ENCODE peak calls at places on chromosomes 6 and 20, in eight cellular contexts. O is stomach, I is spleen, N is iPS DF 6.9, U is breast epithelium, Y is heart left ventricle, W is heart right ventricle, S is tibial artery. V is an unnamed sample.

GRCh38 chr20:25308671-25309394 is 60.9 kb downstream of the PYGB start:
- DNase-seq in O (no peak), I (peak; percentile 76), N (no peak), U (no peak), Y (no peak), W (no peak), S (peak; percentile 63), V (no peak)

GRCh38 chr20:21398505-21399057 is 1.3 kb upstream of the NKX2-4 start:
- DNase-seq in O (no peak), I (no peak), N (no peak), U (no peak), Y (no peak), W (no peak), S (no peak), V (no peak)

GRCh38 chr6:84645000-84645399 is 119.4 kb downstream of the TBX18 start:
- DNase-seq in O (no peak), I (no peak), N (no peak), U (no peak), Y (no peak), W (no peak), S (no peak), V (no peak)

GRCh38 chr6:99151634-99152344 is 197.7 kb downstream of the FAXC start:
- DNase-seq in O (peak; percentile 68), I (no peak), N (peak; percentile 31), U (no peak), Y (peak; percentile 44), W (peak; percentile 11), S (no peak), V (no peak)

GRCh38 chr6:118249680-118250079 is 298.4 kb upstream of the PLN start:
- DNase-seq in O (no peak), I (no peak), N (no peak), U (no peak), Y (no peak), W (no peak), S (no peak), V (no peak)

GRCh38 chr6:89048985-89049384 is 31.6 kb upstream of the PNRC1 start:
- DNase-seq in O (no peak), I (no peak), N (no peak), U (no peak), Y (no peak), W (no peak), S (no peak), V (no peak)

GRCh38 chr20:34111057-34111711 is 859 bp downstream of the EIF2S2 start:
- DNase-seq in O (no peak), I (peak; percentile 86), N (no peak), U (no peak), Y (no peak), W (peak; percentile 26), S (no peak), V (no peak)

GRCh38 chr20:32437391-32438074 is 79.4 kb downstream of the ASXL1 start:
- DNase-seq in O (no peak), I (no peak), N (no peak), U (peak; percentile 8), Y (no peak), W (no peak), S (no peak), V (no peak)

GRCh38 chr6:7086488-7086887 is 21.3 kb upstream of the RREB1 start:
- DNase-seq in O (peak; percentile 37), I (peak; percentile 81), N (no peak), U (no peak), Y (peak; percentile 37), W (peak; percentile 22), S (no peak), V (no peak)

DNA sequence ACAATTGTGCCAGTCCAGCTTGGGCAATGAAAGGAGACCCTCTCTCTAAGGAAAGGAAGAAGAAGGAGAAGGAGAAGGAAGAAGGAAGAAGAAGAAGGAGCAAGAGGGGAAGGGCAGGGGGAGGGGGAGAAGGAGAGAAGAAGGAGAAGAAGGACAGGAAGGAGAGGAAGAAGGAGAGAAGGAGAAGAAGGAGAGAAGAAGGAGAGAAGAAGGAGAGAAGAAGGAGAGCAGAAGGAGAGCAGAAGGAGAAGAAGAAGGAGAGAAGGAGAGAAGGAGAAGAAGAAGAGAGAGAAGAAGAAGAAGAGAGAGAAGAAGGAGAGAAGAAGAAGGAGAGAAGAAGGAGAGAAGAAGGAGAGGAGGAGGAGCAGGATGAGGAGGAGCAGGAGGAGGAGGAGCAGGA is 22.5 kb upstream of the DEFB116 start:
- DNase-seq in O (no peak), I (no peak), N (no peak), U (no peak), Y (no peak), W (no peak), S (no peak), V (no peak)
- H3K9me3 ChIP-seq in O (peaks cover 11% of the 10 kb centered on the region), I (peaks cover 4% of the 10 kb centered on the region), N (peaks cover 2% of the 10 kb centered on the region), U (peaks cover 13% of the 10 kb centered on the region), Y (no peaks in the 10 kb centered on the region), W (no peaks in the 10 kb centered on the region), S (peaks cover 9% of the 10 kb centered on the region), V (no peaks in the 10 kb centered on the region)

DNA sequence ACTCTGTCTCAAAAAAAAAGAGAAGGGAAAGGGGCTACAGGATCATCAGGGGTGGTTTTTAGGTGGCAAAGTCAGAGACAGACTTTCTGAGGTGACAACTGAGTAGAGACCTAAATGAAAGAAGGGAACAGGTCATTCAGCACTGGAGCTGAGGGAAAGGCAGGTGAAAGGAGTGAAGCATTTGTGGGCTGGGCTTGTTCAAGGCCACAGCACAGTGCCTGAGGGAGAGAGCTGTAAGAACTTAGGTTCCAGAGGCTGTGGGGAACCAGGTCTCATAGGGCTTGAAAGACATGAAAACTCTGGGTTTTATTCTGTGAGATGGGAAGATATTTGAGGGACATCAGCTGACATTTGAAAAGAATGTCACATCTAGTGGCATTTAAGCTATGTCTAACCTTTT is 20.8 kb downstream of the KATNA1 start:
- DNase-seq in O (no peak), I (no peak), N (no peak), U (no peak), Y (no peak), W (no peak), S (no peak), V (no peak)
- H3K9me3 ChIP-seq in O (no peaks in the 10 kb centered on the region), I (no peaks in the 10 kb centered on the region), N (no peaks in the 10 kb centered on the region), U (no peaks in the 10 kb centered on the region), Y (no peaks in the 10 kb centered on the region), W (no peaks in the 10 kb centered on the region), S (no peaks in the 10 kb centered on the region), V (no peaks in the 10 kb centered on the region)

GRCh38 chr6:167512926-167513325 is 188.0 kb downstream of the TTLL2 start:
- DNase-seq in O (no peak), I (no peak), N (no peak), U (no peak), Y (no peak), W (no peak), S (no peak), V (no peak)
- H3K9me3 ChIP-seq in O (no peaks in the 10 kb centered on the region), I (no peaks in the 10 kb centered on the region), N (no peaks in the 10 kb centered on the region), U (no peaks in the 10 kb centered on the region), Y (no peaks in the 10 kb centered on the region), W (no peaks in the 10 kb centered on the region), S (no peaks in the 10 kb centered on the region), V (no peaks in the 10 kb centered on the region)

GRCh38 chr6:169852504-169853195 is 101.2 kb downstream of the ERMARD start:
- DNase-seq in O (peak; percentile 20), I (peak; percentile 54), N (no peak), U (no peak), Y (no peak), W (no peak), S (no peak), V (no peak)
- H3K9me3 ChIP-seq in O (peaks cover 5% of the 10 kb centered on the region), I (peaks cover 8% of the 10 kb centered on the region), N (no peaks in the 10 kb centered on the region), U (peaks cover 8% of the 10 kb centered on the region), Y (no peaks in the 10 kb centered on the region), W (peaks cover 4% of the 10 kb centered on the region), S (peaks cover 14% of the 10 kb centered on the region), V (no peaks in the 10 kb centered on the region)

V was measured in T-helper 17 cell.